ENCODE peak calls at places on chromosomes 1 and 21, in ten cellular contexts. J is spleen, Q is HCT116, Z is HepG2, C is endothelial cell of umbilical vein, W is K562, D is transverse colon, R is stomach, X is upper lobe of left lung, T is suprapubic skin. Y is an unnamed sample.

GRCh38 chr21:27425172-27425571 is 458.3 kb upstream of the ADAMTS5 start:
- DNase-seq in J (no peak), Q (no peak), Z (no peak), C (no peak), W (no peak), D (no peak), R (no peak), X (no peak), T (no peak), Y (no peak)

GRCh38 chr1:72915581-72915980 is 633.2 kb upstream of the NEGR1 start:
- DNase-seq in J (no peak), Q (no peak), Z (no peak), C (no peak), W (no peak), D (no peak), R (no peak), X (no peak), T (no peak), Y (no peak)

GRCh38 chr1:25544819-25545218 is 1.4 kb downstream of the LDLRAP1 start:
- DNase-seq in J (no peak), Q (no peak), Z (no peak), C (no peak), W (no peak), D (peak; percentile 59), R (peak; percentile 44), X (peak; percentile 69), T (no peak), Y (peak; percentile 60)

GRCh38 chr1:147723691-147724323 is 36.6 kb downstream of the GJA5 start:
- DNase-seq in J (no peak), Q (peak; percentile 28), Z (peak; percentile 51), C (peak; percentile 65), W (no peak), D (peak; percentile 14), R (no peak), X (peak; percentile 55), T (no peak), Y (no peak)

GRCh38 chr1:172537827-172538391 is 5.0 kb downstream of the SUCO start:
- DNase-seq in J (no peak), Q (no peak), Z (no peak), C (no peak), W (no peak), D (no peak), R (no peak), X (no peak), T (no peak), Y (no peak)

GRCh38 chr1:153628638-153629342 is 556 bp downstream of the S100A1 start:
- DNase-seq in J (no peak), Q (no peak), Z (no peak), C (no peak), W (no peak), D (no peak), R (no peak), X (no peak), T (no peak), Y (no peak)

GRCh38 chr1:159315381-159315780 is 13.2 kb downstream of the FCER1A start:
- DNase-seq in J (no peak), Q (no peak), Z (no peak), C (no peak), W (no peak), D (no peak), R (no peak), X (no peak), T (no peak), Y (no peak)

GRCh38 chr1:14800500-14801069 is 202.1 kb downstream of the KAZN start:
- DNase-seq in J (peak; percentile 18), Q (no peak), Z (no peak), C (no peak), W (no peak), D (no peak), R (no peak), X (no peak), T (no peak), Y (no peak)

GRCh38 chr1:60299581-60299980 is 226.0 kb upstream of the C1orf87 start:
- DNase-seq in J (no peak), Q (no peak), Z (no peak), C (no peak), W (no peak), D (no peak), R (no peak), X (no peak), T (no peak), Y (no peak)

GRCh38 chr1:36304970-36305914 is 926 bp upstream of the SH3D21 start:
- DNase-seq in J (no peak), Q (no peak), Z (peak; percentile 15), C (no peak), W (no peak), D (peak; percentile 40), R (no peak), X (no peak), T (no peak), Y (no peak)

GRCh38 chr1:239126881-239127280 is 259.5 kb upstream of the CHRM3 start:
- DNase-seq in J (no peak), Q (no peak), Z (no peak), C (no peak), W (no peak), D (no peak), R (no peak), X (no peak), T (no peak), Y (no peak)

GRCh38 chr1:146032613-146033219 is 11.2 kb upstream of the HJV start:
- DNase-seq in J (no peak), Q (peak; percentile 48), Z (peak; percentile 59), C (peak; percentile 66), W (peak; percentile 36), D (no peak), R (no peak), X (no peak), T (no peak), Y (no peak)

GRCh38 chr1:146036241-146036989 is 14.9 kb upstream of the HJV start:
- DNase-seq in J (no peak), Q (no peak), Z (peak; percentile 41), C (peak; percentile 65), W (no peak), D (no peak), R (no peak), X (no peak), T (no peak), Y (no peak)

GRCh38 chr1:146039844-146040194 is 18.3 kb upstream of the HJV start:
- DNase-seq in J (no peak), Q (no peak), Z (no peak), C (no peak), W (no peak), D (no peak), R (no peak), X (no peak), T (peak; percentile 62), Y (no peak)

GRCh38 chr1:146034976-146035469 is 13.5 kb upstream of the HJV start:
- DNase-seq in J (no peak), Q (no peak), Z (peak; percentile 82), C (no peak), W (no peak), D (no peak), R (no peak), X (no peak), T (no peak), Y (no peak)

DNA sequence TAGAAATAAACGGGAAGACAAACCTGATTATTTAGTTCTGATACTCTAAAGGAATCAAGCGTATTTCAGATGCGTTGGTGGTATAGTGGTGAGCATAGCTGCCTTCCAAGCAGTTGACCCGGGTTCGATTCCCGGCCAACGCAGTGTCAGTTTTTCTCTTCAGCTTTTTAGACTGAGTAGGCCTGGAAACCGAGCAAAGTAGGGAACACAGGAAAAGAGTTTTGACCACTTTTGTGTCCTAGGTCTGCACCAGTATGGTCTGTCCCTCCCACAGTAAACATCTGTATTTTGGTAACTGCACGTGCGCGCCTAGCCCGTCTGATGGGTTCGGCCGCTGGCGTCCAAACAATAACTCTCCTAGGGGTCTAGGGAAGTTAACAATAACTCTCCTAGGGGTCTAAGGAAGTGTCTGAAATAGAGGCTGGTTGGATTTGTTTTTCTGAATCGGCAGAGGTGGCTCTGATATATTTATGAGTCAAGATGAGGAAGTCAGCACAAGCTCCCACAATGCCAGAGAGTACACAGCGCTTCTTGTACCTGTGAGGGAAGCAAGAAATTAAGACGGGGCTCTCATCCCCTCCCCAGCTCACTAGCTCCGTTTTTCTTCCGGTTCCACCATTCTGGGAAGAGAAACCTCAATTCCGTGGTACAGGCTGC is 15.6 kb upstream of the HJV start:
- DNase-seq in J (peak; percentile 80), Q (peak; percentile 75), Z (peak; percentile 90), C (peak; percentile 94), W (peak; percentile 42), D (peak; percentile 84), R (peak; percentile 79), X (peak; percentile 60), T (peak; percentile 86), Y (peak; percentile 70)
- TF ChIP-seq POLR2A in J (peak; percentile 49), Q (no peak), Z (no peak), C (no peak), W (no peak), D (peak; percentile 48), R (no peak), X (no peak), T (no peak), Y (no peak)

DNA sequence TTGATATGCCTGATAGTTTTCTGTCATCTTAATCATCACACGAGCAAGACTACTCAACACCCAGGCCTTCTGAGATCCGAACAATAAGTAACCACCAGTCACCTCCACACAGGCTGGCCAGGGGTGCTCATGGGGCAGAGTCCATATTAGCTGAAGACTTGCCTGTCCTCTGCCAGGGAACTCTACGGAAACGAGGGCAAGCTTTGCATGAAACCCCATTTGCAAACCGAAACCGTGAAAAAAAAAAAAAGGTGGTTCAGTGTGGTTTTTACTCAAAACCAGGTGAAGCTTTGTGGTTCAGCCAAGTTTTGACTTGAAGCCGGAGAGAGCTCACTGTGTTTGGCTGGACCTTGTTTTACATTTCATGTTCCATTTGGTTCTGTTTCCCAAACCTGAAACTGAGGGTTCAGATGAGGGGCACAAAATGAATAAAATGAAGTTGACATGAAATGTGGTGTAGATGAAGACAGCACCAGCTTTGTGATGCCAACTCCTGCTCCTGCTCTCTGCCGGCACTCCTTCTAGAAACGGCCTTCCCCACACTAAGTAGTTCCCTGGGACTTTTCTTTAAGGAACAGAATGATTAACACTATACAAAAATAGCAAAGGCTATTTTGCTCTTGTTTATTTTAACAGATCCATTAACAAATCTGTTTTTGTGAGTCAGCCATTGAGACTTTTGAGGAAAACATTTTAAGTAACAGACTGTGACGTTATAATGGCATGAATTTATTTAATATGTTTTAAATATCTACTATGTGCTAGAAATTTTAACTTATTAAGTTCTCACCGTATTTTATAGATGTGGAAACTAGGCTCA is 74.7 kb downstream of the RUNX1 start:
- DNase-seq in J (no peak), Q (no peak), Z (peak; percentile 46), C (no peak), W (no peak), D (no peak), R (no peak), X (no peak), T (no peak), Y (no peak)
- TF ChIP-seq POLR2AphosphoS5 in J (no peak), Q (no peak), Z (no peak), C (no peak), W (no peak), D (no peak), R (no peak), X (no peak), T (no peak), Y (no peak)

GRCh38 chr1:3281735-3282134 is 172.7 kb upstream of the ARHGEF16 start:
- DNase-seq in J (no peak), Q (no peak), Z (no peak), C (no peak), W (no peak), D (no peak), R (no peak), X (no peak), T (no peak), Y (no peak)
- H3K4me3 ChIP-seq in J (no peak overlapping the region), Q (no peak overlapping the region), Z (no peak overlapping the region), C (no peak overlapping the region), W (no peak overlapping the region), D (no peak overlapping the region), R (no peak overlapping the region), X (no peak overlapping the region), T (no peak overlapping the region), Y (no peak overlapping the region)

GRCh38 chr1:205749826-205750682 is at the start of gene NUCKS1:
- DNase-seq in J (peak; percentile 98), Q (peak; percentile 98), Z (peak; percentile 99), C (peak; percentile 98), W (peak; percentile 84), D (peak; percentile 98), R (peak; percentile 98), X (peak; percentile 99), T (peak; percentile 99), Y (peak; percentile 99)
- TF ChIP-seq POLR2A in J (peak; percentile 74), Q (peak; percentile 41), Z (peak; percentile 55), C (no peak), W (peak; percentile 85), D (peak; percentile 64), R (no peak), X (no peak), T (no peak), Y (peak; percentile 79)

Y was measured in prostate gland.